ENCODE peak calls at places on chromosomes 13 and 19, in nine cellular contexts. One of them, this sample, is unnamed.

GRCh38 chr13:90270231-90270630 is 1077.3 kb upstream of the MIR17HG start:
- DNase-seq in Calu3: no peak
- DNase-seq in NCI-H1436: no peak
- DNase-seq in AG10803: peak; percentile 21
- DNase-seq in body of pancreas: no peak
- DNase-seq in stimulated activated CD8-positive, alpha-beta memory T cell treated with anti-CD3 and anti-CD28 coated beads, Interleukin-12 subunit alpha, Interleukin-12 subunit beta, amount 100 ng/mL, for 4 hours: no peak
- DNase-seq in T-helper 17 cell: no peak
- DNase-seq in AG04450: no peak
- DNase-seq in activated T-helper 1 cell treated with Interleukin-2 at 50 U/mL for 16 hours: no peak
- DNase-seq in this sample: no peak

GRCh38 chr19:16442386-16443276 is 29.1 kb downstream of the EPS15L1 start:
- DNase-seq in Calu3: no peak
- DNase-seq in AG04450: no peak
- DNase-seq in AG10803: no peak
- DNase-seq in activated T-helper 1 cell treated with Interleukin-2 at 50 U/mL for 16 hours: no peak
- DNase-seq in body of pancreas: peak; percentile 27
- DNase-seq in stimulated activated CD8-positive, alpha-beta memory T cell treated with anti-CD3 and anti-CD28 coated beads, Interleukin-12 subunit alpha, Interleukin-12 subunit beta, amount 100 ng/mL, for 4 hours: no peak
- DNase-seq in NCI-H1436: peak; percentile 39
- DNase-seq in T-helper 17 cell: no peak
- DNase-seq in this sample: peak; percentile 81

GRCh38 chr19:6373096-6373812 is 660 bp downstream of the ALKBH7 start:
- DNase-seq in Calu3: peak; percentile 97
- DNase-seq in body of pancreas: peak; percentile 99
- DNase-seq in NCI-H1436: peak; percentile 97
- DNase-seq in stimulated activated CD8-positive, alpha-beta memory T cell treated with anti-CD3 and anti-CD28 coated beads, Interleukin-12 subunit alpha, Interleukin-12 subunit beta, amount 100 ng/mL, for 4 hours: peak; percentile 93
- DNase-seq in AG10803: peak; percentile 97
- DNase-seq in AG04450: peak; percentile 98
- DNase-seq in activated T-helper 1 cell treated with Interleukin-2 at 50 U/mL for 16 hours: peak; percentile 96
- DNase-seq in T-helper 17 cell: peak; percentile 99
- DNase-seq in this sample: peak; percentile 100

GRCh38 chr13:110340812-110341444 is 33.8 kb downstream of the COL4A2 start:
- DNase-seq in activated T-helper 1 cell treated with Interleukin-2 at 50 U/mL for 16 hours: peak; percentile 20
- DNase-seq in Calu3: no peak
- DNase-seq in AG04450: no peak
- DNase-seq in T-helper 17 cell: no peak
- DNase-seq in NCI-H1436: no peak
- DNase-seq in body of pancreas: peak; percentile 41
- DNase-seq in stimulated activated CD8-positive, alpha-beta memory T cell treated with anti-CD3 and anti-CD28 coated beads, Interleukin-12 subunit alpha, Interleukin-12 subunit beta, amount 100 ng/mL, for 4 hours: peak; percentile 22
- DNase-seq in AG10803: peak; percentile 74
- DNase-seq in this sample: peak; percentile 76

GRCh38 chr13:60627071-60627686 is 230.2 kb downstream of the TDRD3 start:
- DNase-seq in Calu3: peak; percentile 8
- DNase-seq in stimulated activated CD8-positive, alpha-beta memory T cell treated with anti-CD3 and anti-CD28 coated beads, Interleukin-12 subunit alpha, Interleukin-12 subunit beta, amount 100 ng/mL, for 4 hours: no peak
- DNase-seq in activated T-helper 1 cell treated with Interleukin-2 at 50 U/mL for 16 hours: no peak
- DNase-seq in T-helper 17 cell: no peak
- DNase-seq in NCI-H1436: peak; percentile 48
- DNase-seq in body of pancreas: peak; percentile 16
- DNase-seq in AG10803: peak; percentile 13
- DNase-seq in AG04450: no peak
- DNase-seq in this sample: no peak

GRCh38 chr13:33452873-33453558 is 167.5 kb upstream of the STARD13 start:
- DNase-seq in activated T-helper 1 cell treated with Interleukin-2 at 50 U/mL for 16 hours: no peak
- DNase-seq in Calu3: no peak
- DNase-seq in stimulated activated CD8-positive, alpha-beta memory T cell treated with anti-CD3 and anti-CD28 coated beads, Interleukin-12 subunit alpha, Interleukin-12 subunit beta, amount 100 ng/mL, for 4 hours: no peak
- DNase-seq in NCI-H1436: no peak
- DNase-seq in T-helper 17 cell: no peak
- DNase-seq in AG04450: no peak
- DNase-seq in AG10803: no peak
- DNase-seq in body of pancreas: no peak
- DNase-seq in this sample: no peak

GRCh38 chr13:33441015-33441414 is 155.5 kb upstream of the STARD13 start:
- DNase-seq in T-helper 17 cell: no peak
- DNase-seq in NCI-H1436: no peak
- DNase-seq in Calu3: peak; percentile 33
- DNase-seq in stimulated activated CD8-positive, alpha-beta memory T cell treated with anti-CD3 and anti-CD28 coated beads, Interleukin-12 subunit alpha, Interleukin-12 subunit beta, amount 100 ng/mL, for 4 hours: no peak
- DNase-seq in AG04450: no peak
- DNase-seq in activated T-helper 1 cell treated with Interleukin-2 at 50 U/mL for 16 hours: no peak
- DNase-seq in AG10803: peak; percentile 24
- DNase-seq in body of pancreas: peak; percentile 38
- DNase-seq in this sample: peak; percentile 48

GRCh38 chr19:13032837-13033236 is 37.6 kb downstream of the NFIX start:
- DNase-seq in Calu3: no peak
- DNase-seq in NCI-H1436: no peak
- DNase-seq in T-helper 17 cell: no peak
- DNase-seq in activated T-helper 1 cell treated with Interleukin-2 at 50 U/mL for 16 hours: no peak
- DNase-seq in stimulated activated CD8-positive, alpha-beta memory T cell treated with anti-CD3 and anti-CD28 coated beads, Interleukin-12 subunit alpha, Interleukin-12 subunit beta, amount 100 ng/mL, for 4 hours: no peak
- DNase-seq in body of pancreas: no peak
- DNase-seq in AG04450: no peak
- DNase-seq in AG10803: no peak
- DNase-seq in this sample: no peak

GRCh38 chr19:13401388-13401787 is 104.9 kb downstream of the CACNA1A start:
- DNase-seq in Calu3: peak; percentile 26
- DNase-seq in activated T-helper 1 cell treated with Interleukin-2 at 50 U/mL for 16 hours: no peak
- DNase-seq in T-helper 17 cell: no peak
- DNase-seq in NCI-H1436: no peak
- DNase-seq in body of pancreas: no peak
- DNase-seq in stimulated activated CD8-positive, alpha-beta memory T cell treated with anti-CD3 and anti-CD28 coated beads, Interleukin-12 subunit alpha, Interleukin-12 subunit beta, amount 100 ng/mL, for 4 hours: no peak
- DNase-seq in AG10803: peak; percentile 15
- DNase-seq in AG04450: no peak
- DNase-seq in this sample: no peak

GRCh38 chr19:7394728-7395359 is 46.1 kb downstream of the ARHGEF18 start:
- DNase-seq in AG10803: peak; percentile 85
- DNase-seq in Calu3: peak; percentile 89
- DNase-seq in stimulated activated CD8-positive, alpha-beta memory T cell treated with anti-CD3 and anti-CD28 coated beads, Interleukin-12 subunit alpha, Interleukin-12 subunit beta, amount 100 ng/mL, for 4 hours: peak; percentile 85
- DNase-seq in T-helper 17 cell: peak; percentile 84
- DNase-seq in NCI-H1436: peak; percentile 76
- DNase-seq in body of pancreas: peak; percentile 92
- DNase-seq in activated T-helper 1 cell treated with Interleukin-2 at 50 U/mL for 16 hours: peak; percentile 91
- DNase-seq in AG04450: peak; percentile 78
- DNase-seq in this sample: peak; percentile 95

GRCh38 chr13:98972627-98973026 is 5.2 kb downstream of the DOCK9 start:
- DNase-seq in activated T-helper 1 cell treated with Interleukin-2 at 50 U/mL for 16 hours: no peak
- DNase-seq in NCI-H1436: no peak
- DNase-seq in T-helper 17 cell: no peak
- DNase-seq in AG04450: no peak
- DNase-seq in stimulated activated CD8-positive, alpha-beta memory T cell treated with anti-CD3 and anti-CD28 coated beads, Interleukin-12 subunit alpha, Interleukin-12 subunit beta, amount 100 ng/mL, for 4 hours: no peak
- DNase-seq in Calu3: peak; percentile 31
- DNase-seq in AG10803: peak; percentile 60
- DNase-seq in body of pancreas: no peak
- DNase-seq in this sample: no peak

GRCh38 chr19:1577090-1577928 is 9.2 kb upstream of the MEX3D start:
- DNase-seq in activated T-helper 1 cell treated with Interleukin-2 at 50 U/mL for 16 hours: no peak
- DNase-seq in T-helper 17 cell: no peak
- DNase-seq in AG04450: no peak
- DNase-seq in Calu3: no peak
- DNase-seq in AG10803: no peak
- DNase-seq in NCI-H1436: no peak
- DNase-seq in body of pancreas: no peak
- DNase-seq in stimulated activated CD8-positive, alpha-beta memory T cell treated with anti-CD3 and anti-CD28 coated beads, Interleukin-12 subunit alpha, Interleukin-12 subunit beta, amount 100 ng/mL, for 4 hours: no peak
- DNase-seq in this sample: no peak

GRCh38 chr19:2820112-2820702 is 539 bp downstream of the ZNF554 start:
- DNase-seq in activated T-helper 1 cell treated with Interleukin-2 at 50 U/mL for 16 hours: no peak
- DNase-seq in T-helper 17 cell: no peak
- DNase-seq in body of pancreas: peak; percentile 26
- DNase-seq in Calu3: no peak
- DNase-seq in stimulated activated CD8-positive, alpha-beta memory T cell treated with anti-CD3 and anti-CD28 coated beads, Interleukin-12 subunit alpha, Interleukin-12 subunit beta, amount 100 ng/mL, for 4 hours: no peak
- DNase-seq in NCI-H1436: no peak
- DNase-seq in AG04450: no peak
- DNase-seq in AG10803: no peak
- DNase-seq in this sample: peak; percentile 27

GRCh38 chr19:38378866-38379265 is 4.5 kb downstream of the PSMD8 start:
- DNase-seq in AG10803: no peak
- DNase-seq in NCI-H1436: no peak
- DNase-seq in AG04450: no peak
- DNase-seq in stimulated activated CD8-positive, alpha-beta memory T cell treated with anti-CD3 and anti-CD28 coated beads, Interleukin-12 subunit alpha, Interleukin-12 subunit beta, amount 100 ng/mL, for 4 hours: no peak
- DNase-seq in activated T-helper 1 cell treated with Interleukin-2 at 50 U/mL for 16 hours: no peak
- DNase-seq in T-helper 17 cell: no peak
- DNase-seq in body of pancreas: no peak
- DNase-seq in Calu3: no peak
- DNase-seq in this sample: no peak

GRCh38 chr13:29852464-29853054 is 2.1 kb upstream of the UBL3 start:
- DNase-seq in body of pancreas: no peak
- DNase-seq in Calu3: no peak
- DNase-seq in stimulated activated CD8-positive, alpha-beta memory T cell treated with anti-CD3 and anti-CD28 coated beads, Interleukin-12 subunit alpha, Interleukin-12 subunit beta, amount 100 ng/mL, for 4 hours: no peak
- DNase-seq in activated T-helper 1 cell treated with Interleukin-2 at 50 U/mL for 16 hours: no peak
- DNase-seq in NCI-H1436: no peak
- DNase-seq in AG04450: no peak
- DNase-seq in AG10803: peak; percentile 42
- DNase-seq in T-helper 17 cell: no peak
- DNase-seq in this sample: no peak

This sample was measured in transverse colon.